ENCODE peak calls at places on chromosomes 1 and 21, in six cellular contexts. P, Z, Y, T, N and D are unnamed samples.

GRCh38 chr21:45351061-45351460 is 53.9 kb upstream of the COL18A1 start:
- DNase-seq in P (no peak), Z (no peak), Y (no peak), T (no peak), N (no peak), D (no peak)

GRCh38 chr1:167695756-167696561 is 25.8 kb upstream of the MPZL1 start:
- DNase-seq in P (no peak), Z (no peak), Y (no peak), T (no peak), N (no peak), D (no peak)

GRCh38 chr1:41529621-41530395 is 45.3 kb upstream of the EDN2 start:
- DNase-seq in P (no peak), Z (peak; percentile 3), Y (no peak), T (no peak), N (no peak), D (peak; percentile 27)

GRCh38 chr1:223776075-223776814 is 63.9 kb downstream of the CAPN2 start:
- DNase-seq in P (peak; percentile 66), Z (no peak), Y (no peak), T (no peak), N (no peak), D (no peak)

GRCh38 chr1:20696397-20697333 is 21.1 kb downstream of the KIF17 start:
- DNase-seq in P (peak; percentile 94), Z (peak; percentile 88), Y (peak; percentile 80), T (peak; percentile 70), N (peak; percentile 91), D (peak; percentile 46)

GRCh38 chr1:46749403-46749802 is 30.5 kb upstream of the EFCAB14 start:
- DNase-seq in P (no peak), Z (no peak), Y (no peak), T (no peak), N (no peak), D (no peak)

GRCh38 chr1:212607206-212607923 is 1.2 kb upstream of the ATF3 start:
- DNase-seq in P (no peak), Z (peak; percentile 49), Y (peak; percentile 43), T (peak; percentile 71), N (peak; percentile 57), D (no peak)

GRCh38 chr1:182718311-182718710 is 33.9 kb upstream of the RGS8 start:
- DNase-seq in P (no peak), Z (no peak), Y (no peak), T (no peak), N (no peak), D (no peak)

GRCh38 chr1:6259491-6260362 is 1.2 kb downstream of the GPR153 start:
- DNase-seq in P (peak; percentile 81), Z (peak; percentile 83), Y (peak; percentile 75), T (peak; percentile 59), N (peak; percentile 92), D (peak; percentile 87)

GRCh38 chr1:63322944-63323865 is 838 bp downstream of the FOXD3 start:
- DNase-seq in P (peak; percentile 9), Z (no peak), Y (no peak), T (no peak), N (no peak), D (no peak)

GRCh38 chr21:35352066-35352770 is 303.1 kb upstream of the RUNX1 start:
- DNase-seq in P (peak; percentile 25), Z (no peak), Y (no peak), T (no peak), N (no peak), D (no peak)

GRCh38 chr21:46118871-46119564 is 21.1 kb downstream of the COL6A2 start:
- DNase-seq in P (no peak), Z (peak; percentile 22), Y (no peak), T (peak; percentile 12), N (peak; percentile 17), D (peak; percentile 52)

GRCh38 chr1:160405331-160405877 is 5.0 kb downstream of the VANGL2 start:
- DNase-seq in P (no peak), Z (no peak), Y (no peak), T (no peak), N (no peak), D (no peak)

GRCh38 chr1:151813271-151813977 is 8.2 kb upstream of the LINGO4 start:
- DNase-seq in P (no peak), Z (no peak), Y (no peak), T (no peak), N (no peak), D (no peak)

GRCh38 chr1:54581621-54582035 is 33.6 kb downstream of the ACOT11 start:
- DNase-seq in P (peak; percentile 82), Z (peak; percentile 96), Y (peak; percentile 97), T (peak; percentile 98), N (peak; percentile 89), D (peak; percentile 98)

GRCh38 chr1:94265011-94265422 is 27.6 kb upstream of the ARHGAP29 start:
- DNase-seq in P (no peak), Z (no peak), Y (peak; percentile 60), T (no peak), N (no peak), D (no peak)

GRCh38 chr1:192810253-192810880 is 1.5 kb downstream of the RGS2 start:
- DNase-seq in P (peak; percentile 90), Z (peak; percentile 32), Y (no peak), T (peak; percentile 35), N (no peak), D (no peak)

GRCh38 chr1:217617120-217617519 is 13.8 kb downstream of the GPATCH2 start:
- DNase-seq in P (no peak), Z (no peak), Y (no peak), T (no peak), N (no peak), D (no peak)

GRCh38 chr1:233621923-233622322 is 8.0 kb downstream of the KCNK1 start:
- DNase-seq in P (no peak), Z (no peak), Y (no peak), T (no peak), N (no peak), D (no peak)

GRCh38 chr1:158014702-158015320 is 21.4 kb downstream of the KIRREL1 start:
- DNase-seq in P (no peak), Z (no peak), Y (no peak), T (no peak), N (no peak), D (no peak)

GRCh38 chr1:158017800-158018595 is 24.6 kb downstream of the KIRREL1 start:
- DNase-seq in P (no peak), Z (no peak), Y (no peak), T (no peak), N (no peak), D (no peak)

GRCh38 chr1:158016651-158017335 is 23.3 kb downstream of the KIRREL1 start:
- DNase-seq in P (no peak), Z (no peak), Y (no peak), T (no peak), N (no peak), D (no peak)

GRCh38 chr1:158011714-158012113 is 18.3 kb downstream of the KIRREL1 start:
- DNase-seq in P (peak; percentile 61), Z (no peak), Y (no peak), T (peak; percentile 38), N (no peak), D (no peak)

DNA sequence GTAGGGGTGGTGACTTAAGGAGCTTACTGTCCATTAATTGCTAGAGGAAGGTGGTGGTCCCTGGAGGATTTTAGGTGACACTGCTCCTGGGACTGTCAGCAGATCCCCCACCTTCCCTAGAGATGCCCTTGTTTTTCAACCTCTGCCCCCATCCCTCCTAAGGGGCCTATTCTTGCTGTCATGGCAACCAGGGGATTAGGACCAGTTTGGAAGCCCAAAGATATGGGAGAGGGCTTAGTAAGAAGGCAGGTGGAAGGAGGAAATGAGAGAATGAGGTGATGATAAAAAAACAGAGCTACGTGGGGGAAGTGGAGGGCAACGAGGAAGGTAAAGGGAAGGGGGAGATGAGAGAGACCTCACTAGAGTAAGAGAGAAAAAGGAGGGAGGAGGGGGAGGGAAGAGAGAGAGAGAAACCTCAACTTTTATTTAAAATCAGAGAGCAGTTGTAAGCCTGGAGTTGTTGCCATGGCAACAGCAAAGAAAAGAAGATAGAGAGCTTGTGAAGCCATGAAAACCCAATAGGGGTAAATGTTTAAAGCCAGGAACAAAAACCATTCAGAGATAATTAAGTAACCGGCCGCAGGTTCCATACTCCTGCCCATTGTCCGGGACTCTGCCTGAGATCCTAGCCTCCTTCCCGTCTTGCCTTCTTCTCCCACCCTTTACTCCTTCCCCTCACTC is 20.5 kb downstream of the KIRREL1 start:
- DNase-seq in P (peak; percentile 63), Z (no peak), Y (no peak), T (no peak), N (peak; percentile 52), D (no peak)
- H3K27ac ChIP-seq in P (peak overlapping the region; percentile 55), Z (peak overlapping the region; percentile 94), Y (peak overlapping the region; percentile 33), T (no peak overlapping the region), N (no peak overlapping the region), D (peak overlapping the region; percentile 99)

DNA sequence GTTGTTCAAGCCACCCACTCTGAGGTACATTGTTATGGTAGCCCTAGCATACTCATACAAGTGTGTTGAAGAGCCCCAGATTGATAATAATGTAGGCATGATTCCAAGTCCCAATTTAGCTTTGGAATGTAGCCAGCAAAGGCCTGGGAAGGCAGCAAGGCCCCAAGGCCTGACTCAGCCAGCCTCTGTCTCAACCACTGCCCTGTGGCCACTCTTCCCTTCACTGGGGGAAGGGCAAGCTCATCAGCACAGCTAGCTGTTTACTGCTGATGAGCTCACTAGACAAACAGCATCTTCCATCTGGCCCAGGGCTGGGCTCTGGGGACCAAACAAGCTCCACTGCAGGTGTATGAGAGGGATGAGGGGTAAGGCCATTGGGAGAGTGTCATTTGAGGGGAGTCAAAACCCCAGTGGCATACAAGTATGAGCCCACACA is 2.1 kb upstream of the IRF6 start:
- DNase-seq in P (peak; percentile 92), Z (no peak), Y (no peak), T (no peak), N (no peak), D (no peak)
- H3K27ac ChIP-seq in P (no peak overlapping the region), Z (no peak overlapping the region), Y (no peak overlapping the region), T (no peak overlapping the region), N (no peak overlapping the region), D (no peak overlapping the region)

DNA sequence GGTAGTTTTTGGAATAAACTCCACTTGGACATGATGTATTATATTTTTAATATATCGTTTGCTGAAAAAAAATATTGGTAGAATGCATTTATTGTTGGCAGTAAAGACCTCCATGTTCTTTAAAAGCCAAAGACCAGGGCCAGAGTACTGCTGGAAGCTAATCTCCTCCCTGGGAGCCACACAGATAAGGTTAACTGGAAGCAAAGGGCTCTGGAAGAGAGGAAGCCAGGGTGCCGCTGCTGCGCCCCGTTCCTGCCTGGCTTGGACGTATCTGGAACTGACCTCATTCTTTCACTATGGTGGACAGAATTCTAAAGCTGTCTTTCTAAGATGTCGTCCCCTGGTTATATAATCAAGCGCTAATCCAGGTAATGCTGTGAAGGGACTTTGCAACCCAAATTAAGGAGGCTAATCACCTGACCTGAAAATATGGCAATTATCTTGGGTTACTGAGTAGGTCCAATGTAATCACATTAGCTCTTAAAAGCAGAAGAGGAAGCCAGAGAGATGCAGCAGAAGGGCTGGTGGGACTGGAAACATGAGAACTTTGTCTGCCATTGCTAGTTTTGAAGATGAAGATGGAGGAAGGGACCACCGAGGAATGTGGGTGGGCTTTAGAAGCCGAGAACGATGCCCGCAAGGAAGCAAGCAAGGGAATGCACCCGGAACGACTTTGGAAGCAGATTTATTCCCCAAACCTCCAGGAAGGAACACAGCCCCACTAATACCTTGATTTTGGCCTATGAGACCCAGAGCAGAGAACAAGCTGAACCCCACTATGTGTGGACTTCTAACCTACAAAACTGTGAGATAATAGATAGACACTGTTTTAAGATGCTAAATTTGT is 167.7 kb upstream of the KCNJ15 start:
- DNase-seq in P (no peak), Z (no peak), Y (no peak), T (no peak), N (no peak), D (no peak)
- H3K27ac ChIP-seq in P (no peak overlapping the region), Z (no peak overlapping the region), Y (no peak overlapping the region), T (no peak overlapping the region), N (no peak overlapping the region), D (no peak overlapping the region)

DNA sequence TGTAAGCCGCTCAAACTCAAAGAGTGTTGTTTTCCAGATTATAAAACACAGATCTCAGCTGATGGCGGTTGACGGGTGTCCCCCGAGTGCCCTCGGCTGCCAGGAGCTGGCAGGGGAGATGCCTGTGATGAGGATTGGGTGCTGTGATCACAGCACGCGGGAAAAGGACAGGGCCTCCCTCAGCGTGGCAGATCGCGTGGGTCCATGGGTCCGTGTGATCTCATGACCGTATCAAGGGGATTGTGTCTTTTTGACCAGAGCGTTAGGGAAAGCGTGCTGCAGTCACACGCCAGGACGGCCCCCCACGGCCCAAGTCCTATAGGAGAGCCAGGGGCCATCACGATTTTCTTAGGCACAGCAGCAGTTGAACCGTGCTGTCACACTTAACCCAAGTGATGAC is 51.9 kb downstream of the PDE9A start:
- DNase-seq in P (no peak), Z (no peak), Y (no peak), T (no peak), N (no peak), D (no peak)
- H3K27ac ChIP-seq in P (no peak overlapping the region), Z (no peak overlapping the region), Y (no peak overlapping the region), T (no peak overlapping the region), N (no peak overlapping the region), D (no peak overlapping the region)